ENCODE peak calls at places on chromosome 7, in eight cellular contexts. F, A, Q, I, K, E, N and R are unnamed samples.

GRCh38 chr7:121449304-121449703 is 53.2 kb upstream of the FAM3C start:
- DNase-seq in Q (no peak), A (no peak), I (no peak), F (no peak), K (no peak), N (no peak), E (no peak), R (no peak)

GRCh38 chr7:102912742-102913141 is at the start of gene LRRC17:
- DNase-seq in K (no peak), E (no peak), A (peak), Q (no peak), F (no peak), I (peak), N (no peak), R (no peak)

GRCh38 chr7:100826546-100827329 is 585 bp downstream of the EPHB4 start:
- DNase-seq in F (peak), I (no peak), A (no peak), Q (no peak), K (no peak), N (no peak), E (peak), R (no peak)

GRCh38 chr7:2019693-2020511 is 212.8 kb downstream of the MAD1L1 start:
- DNase-seq in A (peak), I (no peak), F (peak), N (no peak), Q (no peak), K (peak), E (peak), R (no peak)

GRCh38 chr7:98086231-98086855 is 20.3 kb upstream of the LMTK2 start:
- DNase-seq in Q (no peak), A (no peak), N (no peak), F (no peak), K (no peak), I (no peak), E (no peak), R (no peak)

GRCh38 chr7:23712368-23713284 is 2.6 kb downstream of the STK31 start:
- DNase-seq in F (peak), A (peak), N (no peak), I (peak), Q (no peak), E (no peak), K (no peak), R (no peak)

GRCh38 chr7:158854681-158855081 is 1.7 kb upstream of the DYNC2I1 start:
- DNase-seq in Q (no peak), F (no peak), E (no peak), A (no peak), K (no peak), I (no peak), N (no peak), R (no peak)

GRCh38 chr7:98679741-98680140 is 62.7 kb downstream of the NPTX2 start:
- DNase-seq in N (no peak), Q (no peak), A (no peak), F (no peak), I (no peak), E (no peak), K (no peak), R (no peak)

GRCh38 chr7:40220421-40220911 is 85.7 kb downstream of the SUGCT start:
- DNase-seq in F (no peak), A (peak), E (no peak), N (no peak), Q (no peak), K (no peak), I (no peak), R (no peak)

GRCh38 chr7:143396182-143396581 is 12.5 kb downstream of the EPHA1 start:
- DNase-seq in I (no peak), K (no peak), N (no peak), Q (no peak), A (no peak), F (no peak), E (no peak), R (no peak)

GRCh38 chr7:11297764-11298163 is 324.1 kb downstream of the PHF14 start:
- DNase-seq in N (no peak), K (no peak), F (no peak), I (no peak), A (no peak), Q (no peak), E (no peak), R (no peak)

GRCh38 chr7:140033036-140033435 is 29.7 kb downstream of the PARP12 start:
- DNase-seq in K (no peak), Q (no peak), F (no peak), N (no peak), I (no peak), A (no peak), E (no peak), R (no peak)

GRCh38 chr7:80583901-80584300 is 54.5 kb upstream of the CD36 start:
- DNase-seq in K (no peak), I (no peak), Q (no peak), A (no peak), F (no peak), N (no peak), E (no peak), R (no peak)

GRCh38 chr7:135802697-135803096 is 54.1 kb upstream of the FAM180A start:
- DNase-seq in F (no peak), E (no peak), N (no peak), I (no peak), K (no peak), A (no peak), Q (no peak), R (no peak)